ENCODE peak calls at places on chromosomes 4 and X, in four cellular contexts. J, P, K and O are unnamed samples.

GRCh38 chr4:20318899-20319291 is 67.2 kb downstream of the SLIT2 start:
- DNase-seq in J (peak; percentile 44), P (no peak), K (no peak), O (no peak)

GRCh38 chr4:176981074-176981473 is 188.4 kb upstream of the VEGFC start:
- DNase-seq in J (no peak), P (no peak), K (no peak), O (no peak)

GRCh38 chr4:156931267-156931666 is 40.3 kb downstream of the PDGFC start:
- DNase-seq in J (no peak), P (no peak), K (no peak), O (no peak)

GRCh38 chr4:8241895-8242696 is 27.5 kb upstream of the HTRA3 start:
- DNase-seq in J (peak; percentile 51), P (peak; percentile 73), K (peak; percentile 49), O (peak; percentile 93)

GRCh38 chr4:106344324-106344970 is 24.1 kb downstream of the GIMD1 start:
- DNase-seq in J (no peak), P (no peak), K (no peak), O (no peak)

GRCh38 chrX:115642895-115643530 is 82.0 kb downstream of the PLS3 start:
- DNase-seq in J (peak; percentile 39), P (peak; percentile 2), K (peak; percentile 43), O (no peak)

GRCh38 chrX:41122664-41123257 is 37.5 kb downstream of the USP9X start:
- DNase-seq in J (no peak), P (no peak), K (no peak), O (no peak)

GRCh38 chrX:23840674-23841073 is 57.7 kb downstream of the SAT1 start:
- DNase-seq in J (peak; percentile 28), P (no peak), K (no peak), O (no peak)

GRCh38 chr4:101835121-101835904 is 44.8 kb downstream of the BANK1 start:
- DNase-seq in J (peak; percentile 52), P (no peak), K (peak; percentile 1), O (no peak)

GRCh38 chrX:48919360-48919821 is 567 bp upstream of the PIM2 start:
- DNase-seq in J (peak; percentile 47), P (peak; percentile 38), K (peak; percentile 63), O (no peak)

GRCh38 chrX:2594491-2594890 is 93.7 kb upstream of the DHRSX start:
- DNase-seq in J (no peak), P (no peak), K (no peak), O (no peak)

GRCh38 chrX:33087411-33087810 is 123.9 kb downstream of the DMD start:
- DNase-seq in J (no peak), P (no peak), K (no peak), O (no peak)